ENCODE peak calls at places on chromosomes 7 and 10, in ten cellular contexts. T is body of pancreas, H is ovary, Q is pancreas, C is SK-N-SH, G is uterus, V is tibial artery, S is hepatocyte, R is upper lobe of right lung, A is transverse colon. Y is an unnamed sample.

GRCh38 chr10:4241724-4242345 is 456.8 kb upstream of the KLF6 start:
- DNase-seq in T (peak), H (no peak), Q (no peak), C (no peak), G (peak), V (no peak), S (peak), R (no peak), A (no peak), Y (peak)

GRCh38 chr10:36492590-36493510 is 632.5 kb upstream of the ANKRD30A start:
- DNase-seq in T (no peak), H (no peak), Q (no peak), C (no peak), G (no peak), V (no peak), S (no peak), R (no peak), A (no peak), Y (no peak)

GRCh38 chr7:29968683-29969457 is 20.7 kb downstream of the SCRN1 start:
- DNase-seq in T (no peak), H (no peak), Q (no peak), C (no peak), G (no peak), V (no peak), S (no peak), R (no peak), A (no peak), Y (no peak)

GRCh38 chr10:97072851-97073665 is 112.7 kb downstream of the SLIT1 start:
- DNase-seq in T (peak), H (peak), Q (peak), C (peak), G (peak), V (peak), S (peak), R (peak), A (peak), Y (peak)

GRCh38 chr7:24831240-24831639 is 74.0 kb upstream of the GSDME start:
- DNase-seq in T (no peak), H (no peak), Q (no peak), C (no peak), G (no peak), V (no peak), S (no peak), R (no peak), A (no peak), Y (no peak)

GRCh38 chr7:151247016-151247580 is 1.4 kb downstream of the SMARCD3 start:
- DNase-seq in T (no peak), H (no peak), Q (peak), C (peak), G (no peak), V (no peak), S (no peak), R (no peak), A (no peak), Y (no peak)

GRCh38 chr10:48390933-48391845 is 84.7 kb downstream of the MAPK8 start:
- DNase-seq in T (no peak), H (no peak), Q (no peak), C (no peak), G (no peak), V (no peak), S (no peak), R (no peak), A (no peak), Y (no peak)

GRCh38 chr10:133097418-133097817 is 9.7 kb downstream of the ADGRA1 start:
- DNase-seq in T (no peak), H (no peak), Q (no peak), C (no peak), G (no peak), V (no peak), S (no peak), R (no peak), A (no peak), Y (no peak)

GRCh38 chr7:77710067-77710466 is 13.8 kb downstream of the RSBN1L start:
- DNase-seq in T (no peak), H (no peak), Q (no peak), C (no peak), G (no peak), V (no peak), S (no peak), R (no peak), A (no peak), Y (no peak)

GRCh38 chr10:64626856-64627255 is 1105.7 kb downstream of the REEP3 start:
- DNase-seq in T (no peak), H (no peak), Q (no peak), C (no peak), G (no peak), V (no peak), S (no peak), R (no peak), A (no peak), Y (peak)

GRCh38 chr10:99681553-99681952 is 22.2 kb downstream of the ENTPD7 start:
- DNase-seq in T (peak), H (no peak), Q (no peak), C (no peak), G (no peak), V (no peak), S (no peak), R (no peak), A (no peak), Y (no peak)

GRCh38 chr7:134685250-134685649 is 38.6 kb downstream of the BPGM start:
- DNase-seq in T (no peak), H (no peak), Q (no peak), C (no peak), G (no peak), V (no peak), S (no peak), R (no peak), A (no peak), Y (no peak)

GRCh38 chr7:22561356-22561755 is 61.4 kb upstream of the STEAP1B start:
- DNase-seq in T (peak), H (peak), Q (peak), C (no peak), G (peak), V (peak), S (peak), R (peak), A (peak), Y (peak)

GRCh38 chr10:69473304-69473985 is 22.2 kb downstream of the TSPAN15 start:
- DNase-seq in T (no peak), H (no peak), Q (no peak), C (no peak), G (peak), V (no peak), S (no peak), R (no peak), A (no peak), Y (no peak)

GRCh38 chr10:114374141-114374791 is 30.0 kb downstream of the AFAP1L2 start:
- DNase-seq in T (peak), H (peak), Q (no peak), C (peak), G (peak), V (peak), S (peak), R (no peak), A (peak), Y (no peak)

GRCh38 chr10:77582710-77583115 is 54.9 kb downstream of the KCNMA1 start:
- DNase-seq in T (peak), H (no peak), Q (peak), C (no peak), G (no peak), V (no peak), S (peak), R (peak), A (no peak), Y (peak)

GRCh38 chr7:86937499-86937898 is 122.0 kb downstream of the ELAPOR2 start:
- DNase-seq in T (no peak), H (no peak), Q (no peak), C (no peak), G (no peak), V (no peak), S (no peak), R (no peak), A (no peak), Y (no peak)

GRCh38 chr10:34392641-34393170 is 422.4 kb downstream of the PARD3 start:
- DNase-seq in T (no peak), H (no peak), Q (no peak), C (no peak), G (no peak), V (no peak), S (no peak), R (no peak), A (no peak), Y (no peak)

GRCh38 chr7:132687981-132688383 is 111.7 kb upstream of the PLXNA4 start:
- DNase-seq in T (no peak), H (no peak), Q (no peak), C (peak), G (no peak), V (no peak), S (no peak), R (no peak), A (no peak), Y (no peak)

GRCh38 chr10:99435986-99436633 is 5.7 kb upstream of the GOT1 start:
- DNase-seq in T (no peak), H (no peak), Q (no peak), C (peak), G (no peak), V (no peak), S (peak), R (no peak), A (no peak), Y (peak)

GRCh38 chr10:30812018-30812851 is 182.7 kb upstream of the LYZL2 start:
- DNase-seq in T (no peak), H (peak), Q (no peak), C (no peak), G (peak), V (peak), S (peak), R (no peak), A (peak), Y (no peak)

GRCh38 chr7:91185771-91186170 is 78.5 kb upstream of the FZD1 start:
- DNase-seq in T (no peak), H (no peak), Q (no peak), C (no peak), G (no peak), V (no peak), S (no peak), R (no peak), A (no peak), Y (no peak)

GRCh38 chr10:7478727-7479457 is 68.1 kb upstream of the SFMBT2 start:
- DNase-seq in T (no peak), H (no peak), Q (no peak), C (no peak), G (no peak), V (no peak), S (no peak), R (no peak), A (no peak), Y (no peak)

GRCh38 chr7:143405671-143406352 is 2.8 kb downstream of the EPHA1 start:
- DNase-seq in T (no peak), H (no peak), Q (no peak), C (no peak), G (no peak), V (no peak), S (no peak), R (no peak), A (no peak), Y (no peak)

GRCh38 chr7:129169705-129170319 is 18.6 kb upstream of the SMO start:
- DNase-seq in T (no peak), H (no peak), Q (no peak), C (no peak), G (no peak), V (no peak), S (no peak), R (no peak), A (no peak), Y (no peak)

GRCh38 chr10:30581779-30582380 is 47.7 kb downstream of the LYZL2 start:
- DNase-seq in T (peak), H (no peak), Q (no peak), C (peak), G (no peak), V (no peak), S (peak), R (no peak), A (peak), Y (peak)

GRCh38 chr10:5942471-5942870 is 34.9 kb downstream of the IL15RA start:
- DNase-seq in T (peak), H (no peak), Q (peak), C (no peak), G (peak), V (peak), S (no peak), R (no peak), A (no peak), Y (no peak)

GRCh38 chr10:44233561-44234470 is 151.1 kb downstream of the CXCL12 start:
- DNase-seq in T (no peak), H (no peak), Q (no peak), C (no peak), G (no peak), V (no peak), S (peak), R (no peak), A (peak), Y (no peak)

GRCh38 chr7:112869111-112869774 is 79.0 kb upstream of the TMEM168 start:
- DNase-seq in T (peak), H (no peak), Q (no peak), C (peak), G (no peak), V (no peak), S (peak), R (no peak), A (peak), Y (peak)

DNA sequence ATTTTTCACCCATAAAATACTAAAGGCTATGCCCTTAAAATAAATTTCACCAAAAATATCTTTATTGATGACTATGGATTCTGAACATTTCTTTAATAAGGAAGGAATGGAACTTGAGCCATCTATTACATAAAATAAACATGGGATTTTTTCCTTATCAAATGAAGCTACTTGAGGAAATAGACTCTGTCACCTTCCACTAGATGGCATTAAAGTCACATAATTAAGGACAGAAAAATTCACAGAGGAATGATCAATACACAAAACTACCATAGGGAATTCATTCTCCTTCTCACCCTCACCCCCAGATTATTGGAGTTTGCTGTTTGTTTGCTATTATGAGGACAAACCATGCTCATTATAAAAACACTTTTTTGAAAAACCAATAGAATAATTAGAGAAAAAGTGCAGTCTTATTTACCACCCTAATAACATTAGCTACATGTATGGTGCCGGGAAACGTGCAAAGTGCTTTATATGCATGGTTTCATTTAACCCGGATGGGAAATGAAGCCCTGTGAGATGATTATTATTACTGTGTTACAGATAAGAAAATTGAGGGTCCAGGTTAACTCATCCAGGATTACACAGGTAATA is 21.1 kb upstream of the FOXI2 start:
- DNase-seq in T (no peak), H (no peak), Q (no peak), C (peak), G (no peak), V (no peak), S (no peak), R (no peak), A (no peak), Y (no peak)
- TF ChIP-seq CTCF in T (no peak), H (peak), Q (no peak), C (peak), G (peak), V (peak), S (peak), R (peak), A (peak), Y (no peak)

GRCh38 chr10:13630231-13630630 is 43.5 kb downstream of the PRPF18 start:
- DNase-seq in T (no peak), H (no peak), Q (no peak), C (no peak), G (no peak), V (no peak), S (no peak), R (no peak), A (no peak), Y (no peak)
- TF ChIP-seq CTCF in T (no peak), H (no peak), Q (no peak), C (no peak), G (no peak), V (no peak), S (no peak), R (no peak), A (no peak), Y (no peak)

GRCh38 chr10:84202349-84202748 is 8.0 kb downstream of the CDHR1 start:
- DNase-seq in T (no peak), H (no peak), Q (no peak), C (no peak), G (no peak), V (no peak), S (no peak), R (no peak), A (peak), Y (no peak)
- TF ChIP-seq CTCF in T (no peak), H (no peak), Q (no peak), C (no peak), G (no peak), V (no peak), S (no peak), R (no peak), A (no peak), Y (no peak)

DNA sequence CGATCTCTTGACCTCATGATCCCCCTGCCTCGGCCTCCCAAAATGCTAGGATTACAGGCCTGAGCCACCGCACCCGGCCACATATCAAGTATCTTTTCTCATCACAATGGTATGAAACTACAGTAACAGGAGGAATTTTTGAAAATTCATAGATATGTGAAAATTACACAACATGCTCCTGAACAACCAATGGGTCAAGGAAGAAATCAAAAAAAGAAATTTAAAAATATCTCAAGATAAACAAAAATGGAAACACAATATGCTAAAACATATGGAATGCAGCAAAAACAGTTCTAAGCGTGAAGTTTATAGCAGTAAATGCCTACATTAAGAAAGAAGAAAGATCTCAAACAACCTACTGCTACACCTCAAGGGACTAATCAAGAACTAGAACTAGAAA is 59.8 kb upstream of the ADAM12 start:
- DNase-seq in T (no peak), H (no peak), Q (no peak), C (no peak), G (no peak), V (no peak), S (no peak), R (no peak), A (no peak), Y (no peak)
- TF ChIP-seq CTCF in T (no peak), H (no peak), Q (no peak), C (no peak), G (no peak), V (no peak), S (no peak), R (no peak), A (no peak), Y (no peak)

GRCh38 chr10:61010863-61011262 is 66.9 kb upstream of the RHOBTB1 start:
- DNase-seq in T (no peak), H (no peak), Q (no peak), C (no peak), G (no peak), V (no peak), S (no peak), R (no peak), A (no peak), Y (no peak)
- TF ChIP-seq CTCF in T (no peak), H (no peak), Q (no peak), C (no peak), G (no peak), V (no peak), S (no peak), R (no peak), A (no peak), Y (no peak)

DNA sequence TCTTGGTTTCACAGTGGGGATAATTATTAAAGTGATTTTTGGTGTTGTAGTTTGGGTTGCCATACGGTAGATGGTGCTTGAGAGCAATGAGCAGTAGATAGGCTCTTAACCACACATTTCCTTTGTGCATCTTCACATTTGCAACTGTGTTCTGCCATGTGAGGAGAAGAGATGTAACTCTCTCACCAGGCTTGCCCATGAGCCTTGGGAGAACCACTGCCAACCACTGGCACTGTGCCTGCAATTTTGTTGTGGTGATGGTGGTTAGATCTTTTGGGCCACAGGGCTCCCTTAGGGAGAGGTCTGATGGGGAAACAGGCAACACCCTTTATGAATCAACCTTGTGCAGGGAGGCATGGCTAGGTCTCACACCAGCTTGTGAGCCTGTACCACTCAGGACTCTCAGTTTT is 204.3 kb downstream of the CCDC7 start:
- DNase-seq in T (no peak), H (no peak), Q (no peak), C (no peak), G (no peak), V (no peak), S (no peak), R (no peak), A (no peak), Y (no peak)
- TF ChIP-seq CTCF in T (no peak), H (no peak), Q (no peak), C (no peak), G (no peak), V (no peak), S (no peak), R (no peak), A (no peak), Y (no peak)

Y was measured in Calu3.